ENCODE peak calls at places on chromosomes 16 and 17, in ten cellular contexts. One of them, this sample, is unnamed.

GRCh38 chr16:16907089-16907488 is 528.1 kb downstream of the NPIPA7 start:
- DNase-seq in HCT116: no peak
- DNase-seq in ovary: no peak
- DNase-seq in neural progenitor cell: no peak
- DNase-seq in fibroblast of lung: no peak
- DNase-seq in ascending aorta: no peak
- DNase-seq in endothelial cell of umbilical vein: no peak
- DNase-seq in HFF-Myc: no peak
- DNase-seq in breast epithelium: no peak
- DNase-seq in foreskin fibroblast: no peak
- DNase-seq in this sample: no peak

GRCh38 chr17:9768381-9768934 is 22.9 kb downstream of the DHRS7C start:
- DNase-seq in foreskin fibroblast: peak; percentile 32
- DNase-seq in ovary: no peak
- DNase-seq in HFF-Myc: peak; percentile 25
- DNase-seq in breast epithelium: no peak
- DNase-seq in endothelial cell of umbilical vein: no peak
- DNase-seq in fibroblast of lung: peak; percentile 39
- DNase-seq in ascending aorta: no peak
- DNase-seq in HCT116: peak; percentile 34
- DNase-seq in neural progenitor cell: peak; percentile 56
- DNase-seq in this sample: peak; percentile 57

GRCh38 chr16:86444274-86445060 is 65.9 kb upstream of the FOXF1 start:
- DNase-seq in neural progenitor cell: no peak
- DNase-seq in HFF-Myc: no peak
- DNase-seq in foreskin fibroblast: no peak
- DNase-seq in breast epithelium: no peak
- DNase-seq in ascending aorta: no peak
- DNase-seq in ovary: no peak
- DNase-seq in endothelial cell of umbilical vein: peak; percentile 55
- DNase-seq in fibroblast of lung: no peak
- DNase-seq in HCT116: no peak
- DNase-seq in this sample: no peak

GRCh38 chr17:62573480-62574117 is 53.9 kb upstream of the MRC2 start:
- DNase-seq in neural progenitor cell: no peak
- DNase-seq in ovary: no peak
- DNase-seq in endothelial cell of umbilical vein: peak; percentile 61
- DNase-seq in HFF-Myc: no peak
- DNase-seq in foreskin fibroblast: no peak
- DNase-seq in HCT116: no peak
- DNase-seq in fibroblast of lung: no peak
- DNase-seq in breast epithelium: no peak
- DNase-seq in ascending aorta: no peak
- DNase-seq in this sample: no peak

GRCh38 chr16:27430923-27431484 is 29.0 kb downstream of the IL21R start:
- DNase-seq in HFF-Myc: no peak
- DNase-seq in endothelial cell of umbilical vein: peak; percentile 17
- DNase-seq in ascending aorta: no peak
- DNase-seq in breast epithelium: no peak
- DNase-seq in fibroblast of lung: peak; percentile 25
- DNase-seq in ovary: no peak
- DNase-seq in neural progenitor cell: no peak
- DNase-seq in HCT116: no peak
- DNase-seq in foreskin fibroblast: peak; percentile 35
- DNase-seq in this sample: no peak

GRCh38 chr16:87956771-87957279 is 5.6 kb downstream of the BANP start:
- DNase-seq in endothelial cell of umbilical vein: peak; percentile 54
- DNase-seq in HCT116: no peak
- DNase-seq in neural progenitor cell: no peak
- DNase-seq in ovary: no peak
- DNase-seq in breast epithelium: no peak
- DNase-seq in ascending aorta: no peak
- DNase-seq in HFF-Myc: no peak
- DNase-seq in fibroblast of lung: peak; percentile 87
- DNase-seq in foreskin fibroblast: peak; percentile 78
- DNase-seq in this sample: peak; percentile 10

GRCh38 chr17:10792156-10792555 is 11.7 kb downstream of the TMEM238L start:
- DNase-seq in foreskin fibroblast: no peak
- DNase-seq in ascending aorta: no peak
- DNase-seq in breast epithelium: peak; percentile 75
- DNase-seq in ovary: no peak
- DNase-seq in HCT116: no peak
- DNase-seq in endothelial cell of umbilical vein: no peak
- DNase-seq in HFF-Myc: no peak
- DNase-seq in fibroblast of lung: no peak
- DNase-seq in neural progenitor cell: no peak
- DNase-seq in this sample: no peak

GRCh38 chr17:41048441-41048840 is 1.3 kb upstream of the KRTAP2-1 start:
- DNase-seq in ascending aorta: no peak
- DNase-seq in neural progenitor cell: no peak
- DNase-seq in ovary: no peak
- DNase-seq in endothelial cell of umbilical vein: no peak
- DNase-seq in foreskin fibroblast: peak; percentile 78
- DNase-seq in HFF-Myc: no peak
- DNase-seq in HCT116: no peak
- DNase-seq in breast epithelium: no peak
- DNase-seq in fibroblast of lung: no peak
- DNase-seq in this sample: no peak

DNA sequence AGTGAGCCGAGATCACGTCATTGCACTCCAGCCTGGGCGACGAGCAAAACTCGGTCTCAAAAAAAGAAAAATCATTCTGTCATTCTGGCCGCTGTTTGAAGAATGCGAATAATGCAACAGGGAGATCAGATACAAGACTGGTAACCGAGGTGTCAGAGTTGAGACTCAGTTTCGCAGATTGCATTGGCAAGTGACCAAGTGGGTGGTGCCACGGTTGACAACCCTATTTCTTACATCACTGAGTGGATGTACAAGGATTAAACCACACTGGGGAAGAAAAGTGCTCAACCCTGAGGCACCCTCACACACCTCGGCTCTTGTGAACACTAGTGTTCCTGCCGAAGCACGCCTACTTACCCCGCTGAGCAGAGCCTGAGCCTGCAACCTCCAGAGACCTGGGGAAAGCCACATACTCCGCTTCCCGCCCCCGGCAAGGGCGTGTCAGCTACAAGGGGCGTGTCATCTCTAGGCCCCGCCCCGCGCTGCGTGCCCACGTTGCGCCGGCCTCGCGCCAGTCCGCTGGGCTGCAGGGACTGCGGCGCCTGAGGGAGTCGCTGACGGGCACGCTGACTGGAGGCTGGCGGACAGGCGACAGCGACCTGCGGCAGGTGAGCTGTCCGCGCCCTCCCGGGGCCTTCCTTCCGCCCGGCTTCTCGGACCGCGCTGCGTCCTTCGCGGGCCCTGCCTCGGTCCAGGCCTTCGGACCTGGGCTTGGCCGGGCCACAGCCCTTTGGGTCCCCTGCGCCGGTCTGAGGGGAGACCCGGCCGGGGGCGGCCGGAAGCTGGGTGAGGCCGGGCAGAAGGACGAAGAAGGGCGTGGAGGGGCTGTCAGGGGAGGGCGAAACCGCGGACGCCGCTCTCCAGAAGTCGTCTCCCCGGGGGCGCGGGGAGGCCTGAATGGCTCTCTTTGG is at the start of gene HMOX2:
- DNase-seq in breast epithelium: peak; percentile 93
- DNase-seq in HFF-Myc: peak; percentile 66
- DNase-seq in HCT116: peak; percentile 90
- DNase-seq in fibroblast of lung: peak; percentile 87
- DNase-seq in ascending aorta: peak; percentile 73
- DNase-seq in foreskin fibroblast: peak; percentile 97
- DNase-seq in neural progenitor cell: peak; percentile 94
- DNase-seq in endothelial cell of umbilical vein: peak; percentile 95
- DNase-seq in ovary: peak; percentile 92
- DNase-seq in this sample: peak; percentile 92
- TF ChIP-seq CTCF in breast epithelium: no peak
- TF ChIP-seq CTCF in HFF-Myc: peak; percentile 44
- TF ChIP-seq CTCF in HCT116: no peak
- TF ChIP-seq CTCF in fibroblast of lung: peak; percentile 34
- TF ChIP-seq CTCF in ascending aorta: peak; percentile 61
- TF ChIP-seq CTCF in foreskin fibroblast: peak; percentile 41
- TF ChIP-seq CTCF in neural progenitor cell: peak; percentile 36
- TF ChIP-seq CTCF in endothelial cell of umbilical vein: peak; percentile 64
- TF ChIP-seq CTCF in ovary: no peak
- TF ChIP-seq CTCF in this sample: peak; percentile 41

GRCh38 chr16:83113317-83113716 is 486.5 kb downstream of the CDH13 start:
- DNase-seq in ascending aorta: no peak
- DNase-seq in HFF-Myc: no peak
- DNase-seq in fibroblast of lung: peak; percentile 34
- DNase-seq in ovary: no peak
- DNase-seq in endothelial cell of umbilical vein: peak; percentile 39
- DNase-seq in foreskin fibroblast: peak; percentile 45
- DNase-seq in neural progenitor cell: peak; percentile 59
- DNase-seq in HCT116: no peak
- DNase-seq in breast epithelium: no peak
- DNase-seq in this sample: peak; percentile 33
- TF ChIP-seq CTCF in ascending aorta: no peak
- TF ChIP-seq CTCF in HFF-Myc: peak; percentile 66
- TF ChIP-seq CTCF in fibroblast of lung: peak; percentile 25
- TF ChIP-seq CTCF in ovary: no peak
- TF ChIP-seq CTCF in endothelial cell of umbilical vein: peak; percentile 58
- TF ChIP-seq CTCF in foreskin fibroblast: peak; percentile 51
- TF ChIP-seq CTCF in neural progenitor cell: peak; percentile 83
- TF ChIP-seq CTCF in HCT116: no peak
- TF ChIP-seq CTCF in breast epithelium: no peak
- TF ChIP-seq CTCF in this sample: peak; percentile 35

GRCh38 chr16:65704866-65705265 is 583.0 kb upstream of the CDH11 start:
- DNase-seq in fibroblast of lung: no peak
- DNase-seq in breast epithelium: no peak
- DNase-seq in neural progenitor cell: peak; percentile 8
- DNase-seq in HFF-Myc: no peak
- DNase-seq in HCT116: no peak
- DNase-seq in foreskin fibroblast: no peak
- DNase-seq in ascending aorta: no peak
- DNase-seq in endothelial cell of umbilical vein: no peak
- DNase-seq in ovary: no peak
- DNase-seq in this sample: no peak
- TF ChIP-seq CTCF in fibroblast of lung: peak; percentile 16
- TF ChIP-seq CTCF in breast epithelium: no peak
- TF ChIP-seq CTCF in neural progenitor cell: peak; percentile 59
- TF ChIP-seq CTCF in HFF-Myc: peak; percentile 44
- TF ChIP-seq CTCF in HCT116: no peak
- TF ChIP-seq CTCF in foreskin fibroblast: peak; percentile 38
- TF ChIP-seq CTCF in ascending aorta: no peak
- TF ChIP-seq CTCF in endothelial cell of umbilical vein: peak; percentile 7
- TF ChIP-seq CTCF in ovary: no peak
- TF ChIP-seq CTCF in this sample: no peak

GRCh38 chr16:74650966-74651567 is 15.6 kb downstream of the RFWD3 start:
- DNase-seq in ascending aorta: no peak
- DNase-seq in HCT116: peak; percentile 2
- DNase-seq in endothelial cell of umbilical vein: peak; percentile 27
- DNase-seq in ovary: no peak
- DNase-seq in breast epithelium: no peak
- DNase-seq in HFF-Myc: no peak
- DNase-seq in foreskin fibroblast: peak; percentile 25
- DNase-seq in neural progenitor cell: peak; percentile 9
- DNase-seq in fibroblast of lung: peak; percentile 31
- DNase-seq in this sample: peak; percentile 8
- TF ChIP-seq CTCF in ascending aorta: peak; percentile 21
- TF ChIP-seq CTCF in HCT116: peak; percentile 21
- TF ChIP-seq CTCF in endothelial cell of umbilical vein: no peak
- TF ChIP-seq CTCF in ovary: no peak
- TF ChIP-seq CTCF in breast epithelium: no peak
- TF ChIP-seq CTCF in HFF-Myc: peak; percentile 41
- TF ChIP-seq CTCF in foreskin fibroblast: peak; percentile 47
- TF ChIP-seq CTCF in neural progenitor cell: peak; percentile 65
- TF ChIP-seq CTCF in fibroblast of lung: peak; percentile 38
- TF ChIP-seq CTCF in this sample: peak; percentile 55

DNA sequence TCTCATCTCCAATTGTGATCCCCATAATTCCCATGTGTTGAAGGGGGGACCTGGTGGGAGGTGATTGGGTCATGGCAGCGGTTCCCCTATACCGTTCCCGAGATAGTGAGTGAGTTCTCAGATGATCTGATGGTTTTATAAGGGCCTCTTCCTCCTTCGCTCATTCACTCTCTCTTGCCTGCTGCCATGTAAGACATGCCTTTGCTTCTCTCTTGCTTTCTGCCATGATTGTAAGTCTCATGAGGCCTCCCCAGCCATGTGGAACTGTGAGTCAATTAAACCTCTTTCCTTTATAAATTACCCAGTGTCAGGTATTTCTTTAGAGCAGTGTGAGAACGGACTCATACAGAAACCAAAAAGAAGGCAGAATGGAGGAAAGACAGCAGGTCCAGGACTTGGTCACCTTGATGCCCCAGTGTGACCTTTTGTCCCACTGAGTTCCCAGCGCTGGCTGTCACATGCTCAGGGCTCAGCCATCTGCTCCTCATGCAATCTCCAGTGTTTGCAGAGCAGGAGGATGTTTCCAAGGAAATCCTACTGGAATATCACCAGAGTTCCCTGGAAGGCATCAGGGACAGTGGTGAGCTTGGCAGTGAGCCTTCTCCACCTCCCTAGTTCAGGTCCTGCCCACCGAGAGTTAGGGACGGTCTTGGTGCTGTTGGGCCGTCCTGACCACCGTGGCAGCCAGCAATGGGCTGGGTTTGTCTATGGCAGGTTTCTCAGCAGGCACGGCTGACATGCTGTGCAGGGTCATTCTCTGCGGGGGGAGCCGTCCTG is 96.7 kb downstream of the SEC14L1 start:
- DNase-seq in ascending aorta: no peak
- DNase-seq in fibroblast of lung: no peak
- DNase-seq in endothelial cell of umbilical vein: no peak
- DNase-seq in foreskin fibroblast: no peak
- DNase-seq in HCT116: no peak
- DNase-seq in ovary: no peak
- DNase-seq in neural progenitor cell: no peak
- DNase-seq in HFF-Myc: no peak
- DNase-seq in breast epithelium: no peak
- DNase-seq in this sample: no peak
- TF ChIP-seq CTCF in ascending aorta: no peak
- TF ChIP-seq CTCF in fibroblast of lung: no peak
- TF ChIP-seq CTCF in endothelial cell of umbilical vein: no peak
- TF ChIP-seq CTCF in foreskin fibroblast: no peak
- TF ChIP-seq CTCF in HCT116: no peak
- TF ChIP-seq CTCF in ovary: no peak
- TF ChIP-seq CTCF in neural progenitor cell: no peak
- TF ChIP-seq CTCF in HFF-Myc: no peak
- TF ChIP-seq CTCF in breast epithelium: no peak
- TF ChIP-seq CTCF in this sample: no peak

This sample was measured in MCF 10A.